ENCODE peak calls at places on chromosomes 2 and 18, in nine cellular contexts. One of them, this sample, is unnamed.

GRCh38 chr2:3105814-3106569 is 271.6 kb downstream of the EIPR1 start:
- DNase-seq in stimulated activated CD4-positive, alpha-beta T cell treated with anti-CD3 and anti-CD28 coated beads, TNF-alpha, amount 100 ng/mL, for 1 hour: no peak
- DNase-seq in C1 segment of cervical spinal cord: no peak
- DNase-seq in HTR-8/SVneo: no peak
- DNase-seq in fibroblast of mammary gland: no peak
- DNase-seq in NCI-H2171 treated with DMSO at 0.1 percent for 48 hours: no peak
- DNase-seq in HCEC 1CT: no peak
- DNase-seq in stromal cell of bone marrow: no peak
- DNase-seq in LoVo: no peak
- DNase-seq in this sample: no peak

GRCh38 chr2:56167616-56168015 is 16.2 kb upstream of the CCDC85A start:
- DNase-seq in stimulated activated CD4-positive, alpha-beta T cell treated with anti-CD3 and anti-CD28 coated beads, TNF-alpha, amount 100 ng/mL, for 1 hour: no peak
- DNase-seq in C1 segment of cervical spinal cord: no peak
- DNase-seq in HTR-8/SVneo: no peak
- DNase-seq in fibroblast of mammary gland: peak
- DNase-seq in NCI-H2171 treated with DMSO at 0.1 percent for 48 hours: no peak
- DNase-seq in HCEC 1CT: no peak
- DNase-seq in stromal cell of bone marrow: no peak
- DNase-seq in LoVo: no peak
- DNase-seq in this sample: no peak

GRCh38 chr2:6877402-6878305 is at the start of gene RSAD2:
- DNase-seq in stimulated activated CD4-positive, alpha-beta T cell treated with anti-CD3 and anti-CD28 coated beads, TNF-alpha, amount 100 ng/mL, for 1 hour: no peak
- DNase-seq in C1 segment of cervical spinal cord: no peak
- DNase-seq in HTR-8/SVneo: no peak
- DNase-seq in fibroblast of mammary gland: peak
- DNase-seq in NCI-H2171 treated with DMSO at 0.1 percent for 48 hours: peak
- DNase-seq in HCEC 1CT: no peak
- DNase-seq in stromal cell of bone marrow: peak
- DNase-seq in LoVo: peak
- DNase-seq in this sample: peak

GRCh38 chr2:7363906-7364305 is 446.7 kb downstream of the RNF144A start:
- DNase-seq in stimulated activated CD4-positive, alpha-beta T cell treated with anti-CD3 and anti-CD28 coated beads, TNF-alpha, amount 100 ng/mL, for 1 hour: no peak
- DNase-seq in C1 segment of cervical spinal cord: no peak
- DNase-seq in HTR-8/SVneo: no peak
- DNase-seq in fibroblast of mammary gland: no peak
- DNase-seq in NCI-H2171 treated with DMSO at 0.1 percent for 48 hours: no peak
- DNase-seq in HCEC 1CT: no peak
- DNase-seq in stromal cell of bone marrow: no peak
- DNase-seq in LoVo: no peak
- DNase-seq in this sample: no peak

GRCh38 chr2:42693013-42693575 is 70.8 kb downstream of the OXER1 start:
- DNase-seq in stimulated activated CD4-positive, alpha-beta T cell treated with anti-CD3 and anti-CD28 coated beads, TNF-alpha, amount 100 ng/mL, for 1 hour: no peak
- DNase-seq in C1 segment of cervical spinal cord: no peak
- DNase-seq in HTR-8/SVneo: no peak
- DNase-seq in fibroblast of mammary gland: no peak
- DNase-seq in NCI-H2171 treated with DMSO at 0.1 percent for 48 hours: no peak
- DNase-seq in HCEC 1CT: no peak
- DNase-seq in stromal cell of bone marrow: no peak
- DNase-seq in LoVo: no peak
- DNase-seq in this sample: no peak

GRCh38 chr18:75937306-75937705 is 509.8 kb upstream of the SMIM21 start:
- DNase-seq in stimulated activated CD4-positive, alpha-beta T cell treated with anti-CD3 and anti-CD28 coated beads, TNF-alpha, amount 100 ng/mL, for 1 hour: no peak
- DNase-seq in C1 segment of cervical spinal cord: no peak
- DNase-seq in HTR-8/SVneo: no peak
- DNase-seq in fibroblast of mammary gland: no peak
- DNase-seq in NCI-H2171 treated with DMSO at 0.1 percent for 48 hours: no peak
- DNase-seq in HCEC 1CT: no peak
- DNase-seq in stromal cell of bone marrow: no peak
- DNase-seq in LoVo: no peak
- DNase-seq in this sample: no peak

GRCh38 chr2:220569380-220569779 is 942.0 kb downstream of the SLC4A3 start:
- DNase-seq in stimulated activated CD4-positive, alpha-beta T cell treated with anti-CD3 and anti-CD28 coated beads, TNF-alpha, amount 100 ng/mL, for 1 hour: no peak
- DNase-seq in C1 segment of cervical spinal cord: no peak
- DNase-seq in HTR-8/SVneo: no peak
- DNase-seq in fibroblast of mammary gland: no peak
- DNase-seq in NCI-H2171 treated with DMSO at 0.1 percent for 48 hours: peak
- DNase-seq in HCEC 1CT: no peak
- DNase-seq in stromal cell of bone marrow: no peak
- DNase-seq in LoVo: no peak
- DNase-seq in this sample: no peak

GRCh38 chr2:45771251-45771650 is 119.8 kb downstream of the PRKCE start:
- DNase-seq in stimulated activated CD4-positive, alpha-beta T cell treated with anti-CD3 and anti-CD28 coated beads, TNF-alpha, amount 100 ng/mL, for 1 hour: no peak
- DNase-seq in C1 segment of cervical spinal cord: no peak
- DNase-seq in HTR-8/SVneo: no peak
- DNase-seq in fibroblast of mammary gland: peak
- DNase-seq in NCI-H2171 treated with DMSO at 0.1 percent for 48 hours: peak
- DNase-seq in HCEC 1CT: peak
- DNase-seq in stromal cell of bone marrow: no peak
- DNase-seq in LoVo: no peak
- DNase-seq in this sample: peak